ENCODE peak calls at places on chromosomes 7 and 10, in six cellular contexts. X, N, W, S, Z and I are unnamed samples.
A peak's percentile ranks its signal among the peaks of the same experiment; 100 is the strongest.

GRCh38 chr10:1203216-1203615 is 147.0 kb downstream of the WDR37 start:
- DNase-seq in X (no peak), N (no peak), W (no peak), S (no peak), Z (no peak), I (no peak)

GRCh38 chr7:156754222-156754621 is 113.6 kb downstream of the RNF32 start:
- DNase-seq in X (no peak), N (no peak), W (no peak), S (no peak), Z (no peak), I (no peak)

GRCh38 chr10:75875740-75876139 is 444.3 kb downstream of the LRMDA start:
- DNase-seq in X (no peak), N (no peak), W (no peak), S (no peak), Z (no peak), I (no peak)

GRCh38 chr7:12269100-12269895 is 58.2 kb downstream of the TMEM106B start:
- DNase-seq in X (no peak), N (no peak), W (peak; percentile 21), S (no peak), Z (no peak), I (no peak)

GRCh38 chr7:1742555-1743303 is 72.7 kb downstream of the ELFN1 start:
- DNase-seq in X (no peak), N (no peak), W (peak; percentile 60), S (no peak), Z (peak; percentile 14), I (no peak)

GRCh38 chr10:91043173-91043910 is 122.5 kb upstream of the ANKRD1 start:
- DNase-seq in X (no peak), N (no peak), W (peak; percentile 38), S (no peak), Z (peak; percentile 16), I (no peak)

GRCh38 chr7:96026006-96026405 is 253.7 kb downstream of the DYNC1I1 start:
- DNase-seq in X (no peak), N (no peak), W (no peak), S (no peak), Z (no peak), I (no peak)

GRCh38 chr7:4610768-4611467 is 71.2 kb upstream of the FOXK1 start:
- DNase-seq in X (peak; percentile 40), N (no peak), W (peak; percentile 81), S (no peak), Z (peak; percentile 69), I (no peak)

GRCh38 chr7:102914585-102914984 is 1.8 kb downstream of the LRRC17 start:
- DNase-seq in X (no peak), N (peak; percentile 78), W (peak; percentile 38), S (no peak), Z (peak; percentile 93), I (no peak)

GRCh38 chr10:74437822-74438221 is 286.8 kb downstream of the ADK start:
- DNase-seq in X (no peak), N (no peak), W (no peak), S (no peak), Z (peak; percentile 77), I (no peak)

GRCh38 chr10:101222247-101222531 is 7.1 kb downstream of the LBX1 start:
- DNase-seq in X (no peak), N (no peak), W (no peak), S (no peak), Z (no peak), I (no peak)

GRCh38 chr10:101222683-101223273 is 6.5 kb downstream of the LBX1 start:
- DNase-seq in X (no peak), N (no peak), W (no peak), S (no peak), Z (no peak), I (no peak)

GRCh38 chr10:101219946-101220451 is 9.3 kb downstream of the LBX1 start:
- DNase-seq in X (no peak), N (no peak), W (no peak), S (no peak), Z (no peak), I (no peak)

GRCh38 chr10:101223274-101224059 is 5.8 kb downstream of the LBX1 start:
- DNase-seq in X (no peak), N (no peak), W (no peak), S (no peak), Z (no peak), I (no peak)

GRCh38 chr10:101221479-101222246 is 7.6 kb downstream of the LBX1 start:
- DNase-seq in X (no peak), N (no peak), W (no peak), S (no peak), Z (no peak), I (no peak)
- H3K4me1 ChIP-seq in X (peaks cover 55% of the 10 kb centered on the region), N (peaks cover 35% of the 10 kb centered on the region), W (peaks cover 20% of the 10 kb centered on the region), S (peaks cover 12% of the 10 kb centered on the region), Z (no peaks in the 10 kb centered on the region), I (peaks cover 51% of the 10 kb centered on the region)

DNA sequence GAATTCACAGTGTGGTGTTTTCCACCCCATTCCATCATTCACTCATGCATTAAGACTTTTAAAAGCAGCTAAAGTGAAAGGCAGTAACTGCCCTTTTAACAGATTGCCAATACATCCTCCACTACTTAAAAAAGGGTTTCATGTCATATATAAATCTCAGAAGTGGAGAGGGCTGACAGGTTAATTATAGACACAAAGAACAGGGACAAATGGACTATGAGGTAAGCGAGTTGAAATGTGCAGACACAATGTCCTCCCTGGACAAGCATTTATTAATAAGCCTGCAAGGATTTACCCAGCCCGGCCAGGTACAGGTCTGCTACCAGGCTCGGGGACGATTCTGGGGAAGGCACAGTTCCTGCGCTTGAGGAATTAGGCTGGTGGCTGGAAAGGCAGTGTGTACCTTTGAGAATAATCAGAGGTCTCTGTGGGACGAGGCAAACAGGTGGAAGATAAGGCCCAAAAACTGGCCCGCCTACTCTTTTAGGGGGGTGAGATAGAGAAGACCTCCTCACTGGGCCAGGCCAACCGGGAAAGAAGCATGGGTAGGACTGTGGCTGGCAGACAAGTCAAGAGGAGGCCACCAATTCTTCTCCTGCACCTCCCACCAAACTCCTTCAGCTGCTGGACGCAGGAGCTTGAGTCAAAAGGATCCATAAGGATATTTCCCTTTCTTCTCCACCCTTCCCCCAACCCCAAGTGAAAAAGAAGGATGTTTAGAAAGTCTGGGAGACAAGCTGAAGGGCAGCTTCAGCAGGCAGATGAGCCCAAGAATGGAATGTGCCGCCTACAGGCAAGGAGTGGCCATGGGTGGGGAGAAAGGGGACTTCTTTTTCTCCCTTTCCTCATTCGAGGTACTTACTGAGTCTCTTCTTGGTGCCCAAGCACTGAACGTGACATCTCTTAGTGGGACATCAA is 1.5 kb downstream of the PDLIM1 start:
- DNase-seq in X (no peak), N (no peak), W (peak; percentile 56), S (peak; percentile 76), Z (no peak), I (no peak)
- H3K4me1 ChIP-seq in X (peaks cover 5% of the 10 kb centered on the region), N (peaks cover 27% of the 10 kb centered on the region), W (peaks cover 20% of the 10 kb centered on the region), S (peaks cover 33% of the 10 kb centered on the region), Z (peaks cover 9% of the 10 kb centered on the region), I (peaks cover 55% of the 10 kb centered on the region)

GRCh38 chr10:89279449-89279869 is 22.4 kb upstream of the IFIT2 start:
- DNase-seq in X (no peak), N (no peak), W (no peak), S (no peak), Z (no peak), I (no peak)

GRCh38 chr10:89283174-89283987 is 18.5 kb upstream of the IFIT2 start:
- DNase-seq in X (no peak), N (no peak), W (no peak), S (no peak), Z (peak; percentile 64), I (no peak)

GRCh38 chr10:89281606-89282395 is 20.0 kb upstream of the IFIT2 start:
- DNase-seq in X (no peak), N (no peak), W (no peak), S (no peak), Z (no peak), I (no peak)

GRCh38 chr10:89278034-89278535 is 23.8 kb upstream of the IFIT2 start:
- DNase-seq in X (no peak), N (peak; percentile 36), W (peak; percentile 87), S (peak; percentile 84), Z (peak; percentile 98), I (no peak)

DNA sequence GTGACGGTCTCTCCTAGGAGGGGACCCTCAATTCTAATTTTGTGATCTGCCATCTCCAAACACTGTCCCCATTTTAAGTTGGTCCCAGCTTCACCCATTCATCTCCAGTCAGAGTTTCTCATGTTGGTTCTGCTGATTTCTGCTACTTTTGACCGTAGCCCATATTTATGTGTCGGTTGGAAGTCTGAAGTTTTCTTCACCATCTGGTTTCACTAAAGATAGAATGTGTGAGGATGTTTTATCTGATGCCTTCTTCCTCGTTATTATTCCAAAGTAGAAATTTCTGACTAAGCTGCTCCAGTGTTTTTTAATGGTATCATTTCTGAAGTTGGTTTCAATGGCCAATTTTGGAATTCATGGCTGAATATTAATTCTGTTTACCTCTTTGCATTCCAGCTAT is 21.3 kb upstream of the IFIT2 start:
- DNase-seq in X (no peak), N (no peak), W (no peak), S (no peak), Z (no peak), I (no peak)
- H3K4me1 ChIP-seq in X (no peaks in the 10 kb centered on the region), N (peaks cover 31% of the 10 kb centered on the region), W (peaks cover 28% of the 10 kb centered on the region), S (peaks cover 55% of the 10 kb centered on the region), Z (peaks cover 27% of the 10 kb centered on the region), I (peaks cover 40% of the 10 kb centered on the region)

DNA sequence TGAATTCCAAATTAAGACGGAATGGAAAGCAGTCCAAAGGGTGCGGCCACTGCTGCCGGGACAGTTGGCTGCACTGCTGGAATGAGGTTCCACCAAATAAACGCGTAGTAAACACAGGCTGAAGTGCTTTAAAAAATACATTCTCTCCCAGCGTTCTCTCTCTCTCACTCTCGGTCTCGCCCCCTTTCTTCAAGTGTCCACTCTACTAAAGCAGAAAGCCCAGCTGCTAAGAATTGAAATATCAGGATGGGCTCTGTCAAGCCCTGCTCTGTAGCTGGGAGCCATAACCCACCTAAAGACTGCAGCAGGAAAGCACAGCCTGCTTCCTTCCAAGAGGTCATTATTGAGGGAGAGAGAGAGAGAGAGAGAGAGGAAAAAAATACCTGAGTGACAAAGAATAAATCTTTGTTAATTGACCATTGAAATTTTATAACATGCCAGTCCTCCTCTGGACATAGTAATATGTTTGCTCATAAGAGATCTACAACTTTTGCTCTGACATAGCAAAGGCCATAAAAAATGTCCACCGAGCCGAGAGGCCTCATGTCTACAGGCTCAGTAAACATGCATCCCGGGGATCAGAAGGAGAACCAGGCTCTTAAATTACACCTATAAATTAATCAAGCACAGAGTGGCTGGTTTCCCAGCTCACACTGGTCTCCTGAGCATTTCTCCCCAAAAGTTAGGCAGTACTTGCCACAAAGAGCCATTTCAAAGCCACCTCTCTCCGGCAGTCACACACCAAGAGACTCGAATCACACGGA is 72.8 kb downstream of the FGFR2 start:
- DNase-seq in X (no peak), N (no peak), W (peak; percentile 35), S (no peak), Z (no peak), I (no peak)
- H3K4me1 ChIP-seq in X (no peaks in the 10 kb centered on the region), N (no peaks in the 10 kb centered on the region), W (peaks cover 62% of the 10 kb centered on the region), S (no peaks in the 10 kb centered on the region), Z (no peaks in the 10 kb centered on the region), I (peaks cover 6% of the 10 kb centered on the region)

DNA sequence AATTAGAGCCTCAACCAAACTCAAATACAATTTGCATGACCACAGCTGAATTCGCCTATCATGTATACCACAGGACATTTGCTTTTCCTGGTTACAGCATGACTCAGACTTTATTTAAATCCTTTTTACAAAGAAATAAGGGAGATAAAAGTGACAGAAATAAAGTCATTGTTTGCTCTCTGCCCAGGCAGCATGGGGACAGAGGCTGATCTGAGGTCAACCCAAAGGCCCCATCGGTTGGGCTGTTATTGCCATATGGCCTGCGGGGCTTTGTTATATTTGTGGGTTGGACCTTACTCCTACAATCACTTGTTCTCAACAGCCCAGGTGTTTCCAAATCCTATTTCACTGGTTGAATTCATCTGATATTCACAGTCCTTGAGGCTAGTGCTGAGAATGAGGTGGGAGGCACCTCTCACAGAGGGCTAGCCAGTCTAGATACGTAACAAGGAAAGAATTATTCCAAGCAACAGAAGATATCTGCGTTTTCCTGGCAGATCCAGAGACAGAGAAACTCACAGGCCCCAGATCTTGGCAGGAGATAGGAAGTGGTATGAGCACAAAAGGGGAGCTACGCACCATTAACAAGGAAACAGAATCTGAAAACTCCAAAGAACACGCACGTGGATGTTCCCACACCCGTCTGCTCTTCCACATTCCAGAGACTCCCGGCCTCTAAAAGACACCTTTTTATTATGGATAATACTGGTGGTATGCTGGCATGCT is 117.3 kb downstream of the HIPK2 start:
- DNase-seq in X (no peak), N (no peak), W (peak; percentile 46), S (no peak), Z (no peak), I (no peak)
- H3K4me1 ChIP-seq in X (no peaks in the 10 kb centered on the region), N (peaks cover 7% of the 10 kb centered on the region), W (peaks cover 21% of the 10 kb centered on the region), S (peaks cover 39% of the 10 kb centered on the region), Z (peaks cover 12% of the 10 kb centered on the region), I (peaks cover 49% of the 10 kb centered on the region)